ENCODE peak calls at places on chromosomes 7 and 10, in nine cellular contexts. E is prostate gland, M is activated gamma-delta T cell, A is HS-5, U is lower leg skin, C is GOT3, I is left ventricle myocardium inferior, K is upper lobe of left lung, R is heart left ventricle. L is an unnamed sample.

GRCh38 chr10:49746626-49747302 is 15.4 kb downstream of the OGDHL start:
- DNase-seq in I (no peak), K (no peak), C (no peak), U (peak), E (no peak), R (no peak), A (no peak), M (no peak), L (no peak)

GRCh38 chr7:17516768-17517167 is 218.3 kb downstream of the AHR start:
- DNase-seq in I (no peak), M (no peak), U (no peak), R (no peak), K (no peak), C (no peak), A (peak), E (no peak), L (no peak)

GRCh38 chr7:11346312-11346711 is 372.6 kb downstream of the PHF14 start:
- DNase-seq in I (no peak), A (no peak), M (no peak), C (no peak), R (no peak), U (no peak), K (no peak), E (no peak), L (no peak)

GRCh38 chr10:18282094-18282493 is 141.9 kb downstream of the CACNB2 start:
- DNase-seq in K (no peak), C (no peak), A (no peak), I (no peak), E (no peak), R (no peak), M (no peak), U (no peak), L (no peak)

GRCh38 chr7:158274404-158274811 is 313.2 kb downstream of the PTPRN2 start:
- DNase-seq in M (no peak), C (no peak), R (no peak), E (no peak), K (peak), U (peak), A (no peak), I (no peak), L (no peak)

GRCh38 chr10:128927821-128928220 is 539.2 kb upstream of the MGMT start:
- DNase-seq in A (no peak), C (no peak), M (no peak), I (peak), R (peak), E (no peak), K (peak), U (peak), L (no peak)

GRCh38 chr10:47451998-47452494 is 31.9 kb downstream of the ANXA8 start:
- DNase-seq in E (no peak), I (no peak), M (no peak), C (no peak), K (no peak), A (no peak), U (no peak), R (no peak), L (no peak)

GRCh38 chr7:123204206-123204835 is 4.6 kb upstream of the SLC13A1 start:
- DNase-seq in M (no peak), R (no peak), U (no peak), K (no peak), C (no peak), A (no peak), E (no peak), I (no peak), L (no peak)

GRCh38 chr7:74656911-74657691 is 417 bp upstream of the GTF2I start:
- DNase-seq in R (peak), I (peak), A (peak), U (peak), E (peak), M (peak), C (peak), K (peak), L (peak)

GRCh38 chr10:129655007-129655678 is 188.1 kb downstream of the MGMT start:
- DNase-seq in E (no peak), A (no peak), K (peak), M (no peak), R (no peak), U (peak), I (no peak), C (no peak), L (no peak)

GRCh38 chr10:60444494-60445064 is 54.9 kb upstream of the ANK3 start:
- DNase-seq in M (no peak), K (no peak), U (no peak), A (peak), E (no peak), R (no peak), C (no peak), I (no peak), L (peak)

GRCh38 chr7:23242321-23242720 is 4.3 kb upstream of the GPNMB start:
- DNase-seq in K (no peak), R (no peak), M (no peak), I (no peak), E (no peak), U (no peak), C (no peak), A (no peak), L (peak)

GRCh38 chr10:47414752-47415519 is 30.8 kb upstream of the ZNF488 start:
- DNase-seq in I (no peak), C (no peak), E (no peak), R (no peak), M (no peak), U (no peak), K (no peak), A (no peak), L (no peak)

GRCh38 chr7:132527467-132528410 is 48.5 kb downstream of the PLXNA4 start:
- DNase-seq in I (no peak), R (no peak), U (peak), C (no peak), A (no peak), M (no peak), K (no peak), E (no peak), L (no peak)

GRCh38 chr10:3067859-3068179 is 471 bp downstream of the PFKP start:
- DNase-seq in A (no peak), U (no peak), M (no peak), R (no peak), E (no peak), C (no peak), I (no peak), K (peak), L (no peak)

GRCh38 chr7:47361746-47362215 is 220.1 kb downstream of the TNS3 start:
- DNase-seq in M (no peak), U (peak), K (no peak), A (peak), I (peak), C (no peak), E (peak), R (peak), L (peak)

GRCh38 chr7:50792342-50793114 is 9.8 kb upstream of the GRB10 start:
- DNase-seq in C (no peak), A (no peak), K (peak), I (peak), U (no peak), M (no peak), E (no peak), R (peak), L (peak)

GRCh38 chr7:44631458-44632115 is 25.2 kb downstream of the OGDH start:
- DNase-seq in I (no peak), A (no peak), K (no peak), E (no peak), R (no peak), C (no peak), U (no peak), M (no peak), L (no peak)

GRCh38 chr7:657565-658119 is 68.9 kb upstream of the DNAAF5 start:
- DNase-seq in M (no peak), I (no peak), C (no peak), A (no peak), K (no peak), E (no peak), U (no peak), R (no peak), L (peak)

GRCh38 chr7:105975770-105976428 is 12.8 kb downstream of the CDHR3 start:
- DNase-seq in E (no peak), U (peak), C (no peak), M (no peak), K (no peak), R (no peak), I (no peak), A (no peak), L (peak)

GRCh38 chr10:125158528-125159485 is 1.6 kb downstream of the CTBP2 start:
- DNase-seq in K (peak), A (no peak), C (no peak), U (peak), R (peak), M (peak), E (no peak), I (peak), L (peak)

GRCh38 chr10:79230563-79231249 is 116.6 kb upstream of the PPIF start:
- DNase-seq in A (no peak), I (no peak), U (no peak), K (no peak), E (no peak), C (no peak), R (no peak), M (no peak), L (no peak)

GRCh38 chr10:8628351-8628750 is 573.9 kb downstream of the GATA3 start:
- DNase-seq in E (no peak), U (no peak), R (no peak), M (no peak), I (no peak), A (no peak), K (no peak), C (no peak), L (no peak)

GRCh38 chr10:82150123-82150900 is 275.3 kb downstream of the NRG3 start:
- DNase-seq in E (no peak), C (no peak), U (no peak), K (no peak), I (no peak), R (peak), M (no peak), A (no peak), L (peak)

GRCh38 chr10:79055892-79056291 is 12.9 kb upstream of the ZMIZ1 start:
- DNase-seq in A (no peak), E (no peak), K (no peak), U (peak), C (no peak), R (no peak), I (no peak), M (no peak), L (no peak)

GRCh38 chr10:91887075-91887899 is 22.0 kb downstream of the FGFBP3 start:
- DNase-seq in K (peak), C (no peak), U (peak), I (no peak), R (peak), M (no peak), A (no peak), E (no peak), L (peak)